ENCODE peak calls at places on chromosomes 4 and X, in five cellular contexts. Q, G, L, W and Z are unnamed samples.

GRCh38 chrX:81120936-81121351 is 80.8 kb downstream of the HMGN5 start:
- DNase-seq in G (peak; percentile 74), L (peak; percentile 71), W (no peak), Q (no peak), Z (no peak)

GRCh38 chrX:130300010-130300282 is 31.2 kb upstream of the ZNF280C start:
- DNase-seq in W (no peak), Q (no peak), G (no peak), L (no peak), Z (no peak)

GRCh38 chr4:79823148-79823763 is 249.8 kb downstream of the ANTXR2 start:
- DNase-seq in W (no peak), Q (no peak), G (no peak), L (no peak), Z (no peak)

GRCh38 chr4:145513020-145513621 is 31.5 kb downstream of the SMAD1 start:
- DNase-seq in G (no peak), Q (no peak), W (no peak), L (no peak), Z (no peak)

GRCh38 chr4:22736912-22737311 is 44.2 kb downstream of the GBA3 start:
- DNase-seq in L (no peak), W (no peak), G (no peak), Q (no peak), Z (no peak)

GRCh38 chrX:41043950-41044349 is 41.3 kb upstream of the USP9X start:
- DNase-seq in W (no peak), G (no peak), Q (no peak), L (no peak), Z (no peak)

GRCh38 chr4:38266616-38267015 is 306.4 kb downstream of the PTTG2 start:
- DNase-seq in Q (no peak), G (peak; percentile 48), L (no peak), W (no peak), Z (no peak)

GRCh38 chrX:15016051-15016450 is 142.8 kb downstream of the MOSPD2 start:
- DNase-seq in L (no peak), W (no peak), G (no peak), Q (no peak), Z (no peak)

GRCh38 chr4:120636120-120636630 is 286.4 kb downstream of the PRDM5 start:
- DNase-seq in L (no peak), G (no peak), W (no peak), Q (no peak), Z (no peak)

GRCh38 chr4:135838889-135839288 is 1637.3 kb upstream of the PABPC4L start:
- DNase-seq in Q (no peak), L (no peak), G (peak; percentile 77), W (no peak), Z (no peak)

GRCh38 chr4:98928131-98928504 is 815 bp downstream of the EIF4E start:
- DNase-seq in G (peak; percentile 82), W (peak; percentile 59), Q (peak; percentile 53), L (peak; percentile 76), Z (peak; percentile 48)

GRCh38 chr4:7301846-7302630 is 109.7 kb downstream of the SORCS2 start:
- DNase-seq in G (no peak), W (no peak), L (no peak), Q (no peak), Z (no peak)

GRCh38 chr4:148076964-148077363 is 345.1 kb downstream of the ARHGAP10 start:
- DNase-seq in Q (no peak), W (no peak), G (no peak), L (no peak), Z (no peak)

GRCh38 chr4:39083164-39083563 is 21.1 kb downstream of the KLHL5 start:
- DNase-seq in Q (no peak), G (no peak), L (no peak), W (no peak), Z (no peak)

GRCh38 chrX:118974088-118974907 is at the start of gene LONRF3:
- DNase-seq in Q (no peak), G (peak; percentile 58), L (peak; percentile 43), W (peak; percentile 3), Z (peak; percentile 33)

GRCh38 chrX:106897259-106897658 is 5.9 kb downstream of the RIPPLY1 start:
- DNase-seq in W (no peak), G (peak; percentile 26), L (no peak), Q (no peak), Z (no peak)

GRCh38 chrX:124042042-124042441 is 80.5 kb downstream of the STAG2 start:
- DNase-seq in G (no peak), W (no peak), Q (no peak), L (no peak), Z (no peak)

GRCh38 chrX:49059209-49060191 is 701 bp downstream of the CCDC120 start:
- DNase-seq in W (no peak), G (no peak), Q (no peak), L (no peak), Z (no peak)

GRCh38 chr4:77538574-77539157 is 67.0 kb upstream of the CXCL13 start:
- DNase-seq in G (peak; percentile 89), W (no peak), Q (no peak), L (peak; percentile 33), Z (no peak)

GRCh38 chr4:108303488-108304177 is 134.9 kb upstream of the LEF1 start:
- DNase-seq in G (no peak), L (no peak), W (no peak), Q (no peak), Z (no peak)

GRCh38 chrX:103453655-103454054 is 65.6 kb downstream of the RAB40A start:
- DNase-seq in L (no peak), W (no peak), G (peak; percentile 15), Q (no peak), Z (no peak)

GRCh38 chr4:7890635-7891393 is 48.8 kb downstream of the AFAP1 start:
- DNase-seq in G (peak; percentile 77), L (no peak), W (peak; percentile 72), Q (no peak), Z (no peak)

GRCh38 chr4:141570290-141570689 is 66.1 kb upstream of the IL15 start:
- DNase-seq in W (no peak), G (no peak), Q (no peak), L (no peak), Z (no peak)

GRCh38 chrX:153934473-153935325 is at the start of gene NAA10:
- DNase-seq in W (no peak), G (peak; percentile 59), Q (no peak), L (peak; percentile 89), Z (no peak)